ENCODE peak calls at places on chromosomes 5 and 9, in four cellular contexts. Y is A549, J is K562, F is WTC11. P is an unnamed sample.

GRCh38 chr9:13750061-13750460 is 470.6 kb upstream of the MPDZ start:
- DNase-seq in Y (no peak), J (no peak), F (no peak), P (no peak)

GRCh38 chr5:122874179-122874875 is 28.9 kb downstream of the SNX24 start:
- DNase-seq in F (no peak), Y (no peak), J (no peak), P (no peak)

GRCh38 chr9:97774657-97775056 is 77.5 kb upstream of the XPA start:
- DNase-seq in J (no peak), F (no peak), Y (no peak), P (no peak)

GRCh38 chr5:125002727-125003598 is 256.5 kb upstream of the ZNF608 start:
- DNase-seq in J (no peak), Y (no peak), F (no peak), P (no peak)

GRCh38 chr5:174423538-174423937 is 300.8 kb upstream of the MSX2 start:
- DNase-seq in J (no peak), F (no peak), Y (no peak), P (no peak)

GRCh38 chr5:160496334-160496733 is 74.7 kb downstream of the PTTG1 start:
- DNase-seq in J (no peak), Y (no peak), F (no peak), P (no peak)

GRCh38 chr9:116269250-116269649 is 115.7 kb downstream of the PAPPA start:
- DNase-seq in Y (no peak), J (no peak), F (no peak), P (no peak)

GRCh38 chr9:112168197-112168596 is 6.9 kb downstream of the SUSD1 start:
- DNase-seq in J (no peak), Y (no peak), F (no peak), P (no peak)

GRCh38 chr5:80866372-80866771 is 93.8 kb upstream of the RASGRF2 start:
- DNase-seq in Y (no peak), J (no peak), F (no peak), P (no peak)

GRCh38 chr5:1640276-1640898 is 116.6 kb upstream of the LPCAT1 start:
- DNase-seq in Y (no peak), F (no peak), J (peak; percentile 6), P (no peak)

GRCh38 chr5:44814761-44815160 is 6.0 kb downstream of the MRPS30 start:
- DNase-seq in F (no peak), J (no peak), Y (no peak), P (no peak)

GRCh38 chr9:113573303-113573958 is 109.9 kb downstream of the RGS3 start:
- DNase-seq in Y (no peak), F (no peak), J (no peak), P (no peak)

GRCh38 chr9:136370687-136371530 is 2.6 kb downstream of the CARD9 start:
- DNase-seq in Y (no peak), F (no peak), J (no peak), P (no peak)

GRCh38 chr5:95959964-95960801 is 1.5 kb downstream of the ELL2 start:
- DNase-seq in Y (peak; percentile 15), J (no peak), F (no peak), P (no peak)

GRCh38 chr5:110945874-110946436 is 125.6 kb upstream of the TSLP start:
- DNase-seq in F (no peak), Y (no peak), J (no peak), P (no peak)

GRCh38 chr5:126117044-126117443 is 306.2 kb upstream of the GRAMD2B start:
- DNase-seq in Y (no peak), F (no peak), J (no peak), P (no peak)

GRCh38 chr5:108687599-108688220 is 60.0 kb upstream of the FER start:
- DNase-seq in Y (no peak), F (no peak), J (no peak), P (no peak)

GRCh38 chr9:92974161-92974661 is 26.9 kb downstream of the FGD3 start:
- DNase-seq in Y (no peak), F (no peak), J (no peak), P (peak; percentile 32)

GRCh38 chr5:141716009-141716408 is 34.0 kb upstream of the ARAP3 start:
- DNase-seq in J (no peak), F (no peak), Y (no peak), P (no peak)

GRCh38 chr9:133191989-133192388 is 17.1 kb downstream of the OBP2B start:
- DNase-seq in J (no peak), F (no peak), Y (peak; percentile 26), P (no peak)

GRCh38 chr5:113480243-113480642 is 8.0 kb downstream of the MCC start:
- DNase-seq in J (no peak), Y (no peak), F (no peak), P (no peak)

GRCh38 chr9:90433398-90433890 is 209.2 kb downstream of the DIRAS2 start:
- DNase-seq in F (peak; percentile 91), J (no peak), Y (peak; percentile 68), P (no peak)

GRCh38 chr9:106420511-106420944 is 442.4 kb upstream of the ZNF462 start:
- DNase-seq in Y (no peak), F (no peak), J (no peak), P (no peak)

DNA sequence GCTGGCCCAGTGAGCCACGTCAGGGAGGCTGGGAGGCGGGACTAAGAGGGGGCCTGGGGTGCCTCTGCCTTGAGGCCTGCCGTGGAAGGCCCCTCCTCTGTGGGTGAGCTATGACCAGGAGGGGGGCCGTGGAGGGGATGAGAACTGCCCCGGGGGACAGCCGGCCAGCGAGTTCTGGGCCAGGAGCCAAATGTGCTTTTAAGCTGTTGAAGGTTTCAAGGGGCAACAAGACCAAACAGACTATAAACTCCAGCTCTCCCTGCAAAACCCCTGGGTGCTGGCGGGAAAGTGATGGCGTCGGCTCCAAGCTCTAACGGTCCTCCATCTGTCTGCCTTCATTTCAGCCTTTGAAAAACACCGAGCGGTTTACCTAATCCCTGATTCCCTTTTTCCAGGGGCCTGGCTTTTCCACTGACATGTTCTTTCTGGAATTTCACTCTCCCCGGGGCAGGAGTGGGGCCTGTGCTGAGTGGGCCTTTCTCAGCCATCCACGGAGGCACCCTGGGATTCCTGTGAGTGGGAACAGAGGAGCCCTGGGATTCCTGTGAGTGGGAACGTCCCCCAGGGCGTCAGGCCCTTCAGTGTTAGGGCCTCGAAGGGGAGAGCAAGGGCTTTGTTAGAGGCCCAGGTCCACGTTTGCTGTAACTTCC is 65.6 kb downstream of the COL5A1 start:
- DNase-seq in Y (no peak), F (no peak), J (no peak), P (peak; percentile 7)
- TF ChIP-seq NR3C1 in Y (no peak), F (no peak), J (no peak), P (no peak)

GRCh38 chr5:32754251-32754650 is 43.1 kb downstream of the NPR3 start:
- DNase-seq in J (no peak), Y (no peak), F (no peak), P (no peak)

DNA sequence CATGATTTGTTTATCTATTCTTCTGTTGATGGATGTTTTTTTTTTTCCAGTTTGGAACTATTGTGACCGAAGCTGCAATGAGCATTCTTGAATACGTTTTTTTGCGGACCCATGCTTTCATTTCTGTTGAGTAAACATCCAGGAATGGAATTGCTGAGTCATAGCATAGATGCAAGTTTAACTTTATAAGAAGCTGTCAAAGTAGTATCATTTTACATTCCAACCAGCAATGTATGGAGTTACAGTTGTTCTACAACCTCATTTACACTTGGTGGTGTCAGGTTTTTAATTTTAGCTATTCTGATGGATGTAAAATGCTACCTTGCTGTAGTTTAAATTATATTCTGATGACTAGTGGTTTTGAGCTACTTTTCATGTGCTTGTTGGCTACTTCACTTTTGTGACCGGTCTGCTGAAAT is 49.0 kb downstream of the NPR3 start:
- DNase-seq in F (no peak), J (peak; percentile 10), Y (peak; percentile 92), P (peak; percentile 19)
- TF ChIP-seq NR3C1 in F (no peak), J (no peak), Y (no peak), P (no peak)

DNA sequence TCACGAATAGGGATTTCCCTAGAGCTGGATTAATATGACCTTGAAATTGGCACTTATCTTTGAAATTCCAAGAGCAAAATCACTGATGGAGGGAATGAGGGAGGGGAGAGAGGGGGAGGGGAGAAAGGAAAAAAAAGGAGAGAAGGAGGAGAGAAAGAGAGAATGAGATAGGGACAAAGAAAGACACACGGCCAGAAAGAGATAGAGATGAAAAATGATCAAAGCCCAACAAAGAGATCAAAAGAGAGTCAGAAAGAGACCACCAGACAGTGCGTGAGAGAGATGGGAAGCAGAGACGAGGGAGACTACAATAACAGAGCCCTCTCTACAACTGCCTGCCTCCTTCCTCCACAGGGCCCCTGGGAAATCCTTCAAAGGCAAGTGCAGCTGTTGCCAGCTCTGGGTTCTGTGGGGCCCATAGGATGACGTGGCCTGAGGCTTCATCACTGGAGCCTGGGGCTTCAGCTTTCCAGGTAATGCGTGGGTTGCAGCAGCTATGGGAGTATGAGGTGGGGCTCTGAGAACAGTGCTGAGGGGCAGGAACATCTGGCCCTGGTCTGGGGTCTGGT is 58.3 kb upstream of the SHB start:
- DNase-seq in J (peak; percentile 31), F (no peak), Y (no peak), P (no peak)
- TF ChIP-seq NR3C1 in J (no peak), F (no peak), Y (no peak), P (no peak)

GRCh38 chr9:76114144-76114543 is 223.7 kb downstream of the PCSK5 start:
- DNase-seq in Y (no peak), F (no peak), J (no peak), P (no peak)
- TF ChIP-seq NR3C1 in Y (no peak), F (no peak), J (no peak), P (no peak)

GRCh38 chr9:124042168-124042775 is 30.7 kb downstream of the LHX2 start:
- DNase-seq in Y (no peak), F (no peak), J (no peak), P (no peak)

GRCh38 chr9:124038790-124039633 is 27.4 kb downstream of the LHX2 start:
- DNase-seq in Y (peak; percentile 33), J (no peak), F (no peak), P (no peak)

GRCh38 chr9:124040186-124040920 is 28.8 kb downstream of the LHX2 start:
- DNase-seq in F (no peak), J (no peak), Y (no peak), P (no peak)

GRCh38 chr9:124041817-124042116 is 30.2 kb downstream of the LHX2 start:
- DNase-seq in F (no peak), J (no peak), Y (no peak), P (no peak)

DNA sequence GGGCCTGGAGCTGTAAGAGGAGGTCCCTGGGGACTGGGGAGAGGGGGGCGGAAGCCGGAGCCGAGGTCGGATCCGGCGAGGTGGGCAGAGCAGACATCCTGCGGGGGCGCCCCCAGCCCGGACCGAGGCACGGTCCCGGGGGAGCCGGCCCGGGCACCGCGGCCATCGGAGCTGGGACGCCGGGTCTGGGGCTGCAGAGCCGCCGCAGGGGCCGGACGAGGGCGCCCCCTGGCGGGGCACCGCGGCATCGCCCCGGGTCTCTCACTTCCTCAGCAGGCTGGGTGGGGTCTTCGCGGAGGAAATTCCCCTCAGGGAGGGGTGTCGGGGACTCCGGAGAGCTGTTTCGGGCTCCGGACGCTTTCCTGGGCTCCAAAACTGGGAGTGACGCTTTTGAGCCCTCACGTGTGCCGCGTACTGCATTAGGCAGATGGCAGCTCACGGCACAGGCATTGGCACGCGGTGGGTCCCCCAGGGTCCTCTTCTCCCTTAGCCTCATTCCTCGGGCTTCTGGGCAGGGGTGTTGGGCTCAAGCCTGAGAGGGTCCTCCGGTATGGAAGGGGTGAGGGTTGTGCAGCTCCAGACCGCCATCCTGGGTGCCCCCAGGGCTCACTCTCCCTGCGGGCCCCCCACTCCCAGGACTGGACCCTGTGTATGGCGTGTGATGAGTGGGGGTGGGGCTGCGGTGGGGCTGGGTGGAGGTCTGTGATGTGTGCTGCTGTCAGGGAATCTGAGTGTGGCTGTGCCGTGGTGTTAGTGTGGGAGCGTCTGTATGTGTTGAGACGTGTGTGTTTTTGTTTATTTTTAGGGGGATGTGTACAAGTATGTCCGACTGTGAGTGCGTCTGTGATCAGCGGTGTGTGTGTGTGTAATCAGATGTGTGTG is 29.6 kb downstream of the LHX2 start:
- DNase-seq in J (peak; percentile 84), F (peak; percentile 79), Y (no peak), P (no peak)
- TF ChIP-seq NR3C1 in J (no peak), F (no peak), Y (no peak), P (no peak)